ENCODE peak calls at places on chromosomes 16 and 17, in five cellular contexts. Y is transverse colon; W is heart left ventricle; R is upper lobe of right lung; T is naive thymus-derived CD4-positive, alpha-beta T cell. O is an unnamed sample.

GRCh38 chr17:6279659-6280058 is 155.3 kb downstream of the AIPL1 start:
- DNase-seq in Y (peak; percentile 71), W (no peak), R (no peak), T (no peak), O (no peak)

GRCh38 chr17:28898261-28898955 is 875 bp upstream of the FLOT2 start:
- DNase-seq in Y (no peak), W (no peak), R (peak; percentile 54), T (no peak), O (no peak)

GRCh38 chr16:22189473-22190168 is 16.5 kb upstream of the EEF2K start:
- DNase-seq in Y (peak; percentile 92), W (peak; percentile 72), R (peak; percentile 68), T (no peak), O (peak; percentile 81)

GRCh38 chr16:78257376-78257728 is 157.9 kb downstream of the WWOX start:
- DNase-seq in Y (no peak), W (no peak), R (no peak), T (no peak), O (no peak)

GRCh38 chr16:55021595-55022475 is 91.2 kb downstream of the IRX5 start:
- DNase-seq in Y (peak; percentile 13), W (no peak), R (no peak), T (no peak), O (no peak)

GRCh38 chr17:7132511-7133094 is 18.0 kb upstream of the ASGR2 start:
- DNase-seq in Y (peak; percentile 27), W (no peak), R (peak; percentile 55), T (peak; percentile 72), O (peak; percentile 11)

GRCh38 chr17:309361-309888 is 43.2 kb downstream of the RPH3AL start:
- DNase-seq in Y (no peak), W (peak; percentile 59), R (peak; percentile 61), T (no peak), O (no peak)

GRCh38 chr17:57145347-57145746 is 60.3 kb downstream of the AKAP1 start:
- DNase-seq in Y (no peak), W (no peak), R (no peak), T (no peak), O (no peak)

GRCh38 chr16:78832100-78832499 is 732.6 kb downstream of the WWOX start:
- DNase-seq in Y (no peak), W (no peak), R (no peak), T (no peak), O (no peak)

GRCh38 chr16:15950167-15950854 is 895 bp downstream of the ABCC1 start:
- DNase-seq in Y (peak; percentile 36), W (no peak), R (no peak), T (peak; percentile 54), O (peak; percentile 51)

GRCh38 chr16:4825196-4825595 is 21.9 kb downstream of the GLYR1 start:
- DNase-seq in Y (no peak), W (no peak), R (peak; percentile 30), T (no peak), O (no peak)

GRCh38 chr17:15432807-15433547 is 34.4 kb downstream of the CDRT4 start:
- DNase-seq in Y (no peak), W (no peak), R (no peak), T (no peak), O (no peak)

GRCh38 chr17:77735341-77736206 is 222.9 kb upstream of the TNRC6C start:
- DNase-seq in Y (no peak), W (no peak), R (peak; percentile 85), T (no peak), O (peak; percentile 83)

GRCh38 chr16:57316390-57317017 is 32.0 kb upstream of the PLLP start:
- DNase-seq in Y (no peak), W (peak; percentile 51), R (no peak), T (no peak), O (no peak)

GRCh38 chr16:66549284-66550131 is at the start of gene TK2:
- DNase-seq in Y (peak; percentile 71), W (peak; percentile 89), R (peak; percentile 87), T (peak; percentile 62), O (peak; percentile 72)

GRCh38 chr16:54390095-54390494 is 103.5 kb upstream of the IRX3 start:
- DNase-seq in Y (no peak), W (no peak), R (no peak), T (no peak), O (no peak)

GRCh38 chr17:43021739-43022512 is at the start of gene VAT1:
- DNase-seq in Y (peak; percentile 87), W (peak; percentile 91), R (peak; percentile 91), T (peak; percentile 55), O (peak; percentile 82)

GRCh38 chr16:57600048-57600835 is 28.2 kb upstream of the ADGRG1 start:
- DNase-seq in Y (peak; percentile 75), W (peak; percentile 80), R (peak; percentile 84), T (no peak), O (peak; percentile 76)

GRCh38 chr17:77571562-77571981 is 386.9 kb upstream of the TNRC6C start:
- DNase-seq in Y (no peak), W (no peak), R (peak; percentile 40), T (peak; percentile 41), O (no peak)

GRCh38 chr16:80788016-80788415 is 16.4 kb downstream of the CDYL2 start:
- DNase-seq in Y (no peak), W (no peak), R (no peak), T (no peak), O (no peak)

DNA sequence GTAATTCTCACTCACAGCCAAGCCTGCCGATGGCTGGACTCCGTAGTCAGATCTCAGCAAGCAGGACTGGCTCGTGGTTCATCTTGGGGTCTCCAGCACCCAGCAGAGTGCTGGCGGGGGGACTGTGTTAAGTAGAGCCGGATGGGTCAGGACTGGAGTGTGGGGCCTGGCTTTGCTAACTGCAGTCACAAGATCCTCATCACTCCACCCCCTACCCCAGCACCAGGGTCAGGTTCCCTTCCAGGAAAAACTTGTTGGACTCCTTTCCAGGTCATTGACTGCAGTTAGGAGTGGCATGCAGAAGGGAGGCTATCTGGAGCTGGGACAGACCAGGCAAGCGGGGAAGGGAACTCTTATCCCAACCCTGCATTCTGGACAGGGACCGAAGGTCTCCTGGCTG is 6.0 kb downstream of the CIITA start:
- DNase-seq in Y (no peak), W (no peak), R (peak; percentile 68), T (no peak), O (peak; percentile 78)
- H3K4me3 ChIP-seq in Y (no peak overlapping the region), W (no peak overlapping the region), R (no peak overlapping the region), T (no peak overlapping the region), O (no peak overlapping the region)

GRCh38 chr17:17019891-17020456 is 22.3 kb upstream of the MPRIP start:
- DNase-seq in Y (no peak), W (no peak), R (peak; percentile 59), T (no peak), O (peak; percentile 76)

GRCh38 chr17:17022011-17022800 is 20.1 kb upstream of the MPRIP start:
- DNase-seq in Y (no peak), W (peak; percentile 44), R (peak; percentile 46), T (no peak), O (no peak)

GRCh38 chr17:17019430-17019762 is 22.9 kb upstream of the MPRIP start:
- DNase-seq in Y (no peak), W (no peak), R (no peak), T (no peak), O (no peak)

GRCh38 chr17:17020821-17021193 is 21.4 kb upstream of the MPRIP start:
- DNase-seq in Y (no peak), W (peak; percentile 19), R (peak; percentile 49), T (no peak), O (no peak)

DNA sequence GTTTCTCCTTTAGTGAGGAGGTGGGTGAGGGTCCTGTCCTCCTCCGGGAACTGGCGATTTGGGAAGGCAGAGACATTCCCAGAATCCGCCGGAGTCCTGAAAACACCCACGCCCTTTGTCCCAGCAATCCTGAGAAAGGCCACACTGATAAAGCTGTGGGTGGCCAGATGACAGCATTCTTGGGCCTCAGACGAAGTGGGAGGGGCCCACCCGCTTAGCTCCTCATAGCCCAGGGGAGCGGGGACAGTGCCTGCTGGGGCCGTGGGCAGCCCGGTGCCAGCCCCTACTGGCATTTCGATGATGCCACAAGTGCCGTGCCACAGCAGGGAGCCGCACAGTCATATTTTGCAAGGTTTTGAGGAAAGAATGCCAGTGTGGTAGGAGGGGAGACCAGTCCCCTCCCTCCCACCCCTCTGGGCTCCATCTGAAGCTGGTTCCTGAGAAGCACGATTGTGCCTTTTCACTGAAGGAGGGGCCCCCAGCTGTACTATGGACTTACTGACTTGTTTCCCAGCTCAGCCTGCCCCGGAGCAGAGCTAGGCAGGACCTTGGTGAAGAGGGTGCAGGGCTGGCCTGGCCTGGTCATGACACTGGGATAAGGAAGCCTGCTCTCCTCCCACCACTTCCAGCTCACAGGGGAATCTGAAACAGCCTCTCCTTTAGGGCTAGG is 20.9 kb upstream of the MPRIP start:
- DNase-seq in Y (peak; percentile 54), W (peak; percentile 69), R (peak; percentile 78), T (no peak), O (peak; percentile 50)
- H3K27ac ChIP-seq in Y (no peak overlapping the region), W (peak overlapping the region; percentile 74), R (peak overlapping the region; percentile 66), T (no peak overlapping the region), O (peak overlapping the region; percentile 48)

GRCh38 chr16:86519007-86519648 is 8.8 kb downstream of the FOXF1 start:
- DNase-seq in Y (no peak), W (peak; percentile 54), R (no peak), T (no peak), O (no peak)

GRCh38 chr16:86520317-86521210 is 10.2 kb downstream of the FOXF1 start:
- DNase-seq in Y (no peak), W (peak; percentile 55), R (no peak), T (no peak), O (no peak)

GRCh38 chr16:86521236-86522197 is 11.2 kb downstream of the FOXF1 start:
- DNase-seq in Y (no peak), W (peak; percentile 39), R (no peak), T (no peak), O (no peak)

GRCh38 chr16:86517652-86518258 is 7.4 kb downstream of the FOXF1 start:
- DNase-seq in Y (peak; percentile 64), W (peak; percentile 78), R (no peak), T (no peak), O (peak; percentile 32)

GRCh38 chr16:86519649-86520316 is 9.5 kb downstream of the FOXF1 start:
- DNase-seq in Y (peak; percentile 61), W (peak; percentile 85), R (peak; percentile 78), T (peak; percentile 48), O (peak; percentile 48)
- H3K4me3 ChIP-seq in Y (no peak overlapping the region), W (peak overlapping the region; percentile 1), R (peak overlapping the region; percentile 28), T (no peak overlapping the region), O (no peak overlapping the region)

DNA sequence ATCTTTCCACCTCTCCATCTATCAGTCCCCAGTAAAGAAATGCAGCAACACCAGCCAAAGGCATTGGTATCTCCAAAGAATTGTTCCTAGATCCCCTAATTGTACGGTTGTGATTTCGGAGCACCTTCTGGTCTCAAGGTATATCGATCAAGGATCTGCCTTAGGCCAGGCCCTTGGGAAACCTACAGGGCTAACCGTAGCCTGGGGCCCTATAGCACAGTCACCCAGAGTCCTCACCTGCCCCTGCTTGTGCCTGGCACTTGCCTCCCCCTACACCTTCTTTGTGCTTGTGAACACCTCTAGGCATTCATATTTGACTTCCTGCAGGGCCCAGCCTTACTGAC is 16.8 kb upstream of the AURKB start:
- DNase-seq in Y (no peak), W (no peak), R (no peak), T (no peak), O (no peak)
- H3K27ac ChIP-seq in Y (peak overlapping the region; percentile 78), W (peak overlapping the region; percentile 79), R (no peak overlapping the region), T (peak overlapping the region; percentile 33), O (peak overlapping the region; percentile 59)

DNA sequence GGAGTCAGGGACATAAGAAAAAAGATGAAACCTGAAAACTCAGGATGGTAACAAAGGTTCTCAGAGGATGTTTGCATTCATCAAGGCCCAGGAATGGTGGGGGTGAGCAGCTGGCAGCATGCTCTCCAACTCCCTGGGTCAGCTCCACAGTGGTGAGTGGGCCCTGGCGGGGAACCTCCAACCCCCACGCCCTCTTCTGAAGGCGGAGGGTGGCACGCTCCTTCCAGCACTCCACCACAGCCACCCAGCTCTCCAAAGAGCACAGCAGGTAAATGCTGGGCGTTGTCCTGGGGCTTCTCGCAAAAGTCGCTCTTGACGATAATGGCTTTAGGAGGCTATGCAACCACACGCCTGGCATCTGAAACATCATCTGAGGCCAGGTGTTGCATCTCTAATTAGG is 173.8 kb downstream of the C16orf78 start:
- DNase-seq in Y (no peak), W (no peak), R (no peak), T (no peak), O (no peak)
- H3K4me3 ChIP-seq in Y (no peak overlapping the region), W (no peak overlapping the region), R (no peak overlapping the region), T (no peak overlapping the region), O (no peak overlapping the region)